ENCODE peak calls at places on chromosomes 6 and 20, in four cellular contexts. One of them, this sample, is unnamed.

GRCh38 chr20:17227669-17228623 is 1.1 kb downstream of the PCSK2 start:
- DNase-seq in GM23338: peak; percentile 87
- DNase-seq in PC-3: no peak
- DNase-seq in HepG2: no peak
- DNase-seq in this sample: no peak

GRCh38 chr6:107132330-107132954 is 17.1 kb upstream of the BEND3 start:
- DNase-seq in HepG2: peak; percentile 46
- DNase-seq in PC-3: peak; percentile 53
- DNase-seq in GM23338: peak; percentile 47
- DNase-seq in this sample: peak; percentile 56

GRCh38 chr6:43753570-43754183 is 16.3 kb upstream of the VEGFA start:
- DNase-seq in HepG2: no peak
- DNase-seq in GM23338: no peak
- DNase-seq in PC-3: no peak
- DNase-seq in this sample: no peak

GRCh38 chr20:18279231-18279630 is 9.1 kb upstream of the ZNF133 start:
- DNase-seq in HepG2: no peak
- DNase-seq in GM23338: no peak
- DNase-seq in PC-3: peak; percentile 35
- DNase-seq in this sample: no peak

GRCh38 chr20:39491711-39492110 is 529.6 kb downstream of the DHX35 start:
- DNase-seq in GM23338: no peak
- DNase-seq in PC-3: no peak
- DNase-seq in HepG2: no peak
- DNase-seq in this sample: no peak

GRCh38 chr20:63734946-63735858 is 1.3 kb upstream of the LIME1 start:
- DNase-seq in HepG2: no peak
- DNase-seq in GM23338: no peak
- DNase-seq in PC-3: no peak
- DNase-seq in this sample: no peak

GRCh38 chr6:81465859-81466258 is 286.6 kb downstream of the TENT5A start:
- DNase-seq in HepG2: peak; percentile 2
- DNase-seq in PC-3: peak; percentile 49
- DNase-seq in GM23338: peak; percentile 66
- DNase-seq in this sample: no peak

GRCh38 chr6:109224107-109224875 is 129.0 kb downstream of the CEP57L1 start:
- DNase-seq in HepG2: no peak
- DNase-seq in PC-3: no peak
- DNase-seq in GM23338: no peak
- DNase-seq in this sample: peak; percentile 58

GRCh38 chr20:16003310-16003709 is 569.9 kb downstream of the KIF16B start:
- DNase-seq in GM23338: no peak
- DNase-seq in PC-3: no peak
- DNase-seq in HepG2: no peak
- DNase-seq in this sample: no peak

GRCh38 chr6:132937466-132937906 is 123.1 kb downstream of the RPS12 start:
- DNase-seq in HepG2: peak; percentile 62
- DNase-seq in PC-3: peak; percentile 83
- DNase-seq in GM23338: peak; percentile 94
- DNase-seq in this sample: peak; percentile 21

GRCh38 chr20:36647194-36648121 is 1.5 kb upstream of the SLA2 start:
- DNase-seq in PC-3: no peak
- DNase-seq in HepG2: peak; percentile 96
- DNase-seq in GM23338: no peak
- DNase-seq in this sample: no peak

GRCh38 chr6:131124341-131125071 is 10.8 kb upstream of the AKAP7 start:
- DNase-seq in PC-3: peak; percentile 23
- DNase-seq in HepG2: no peak
- DNase-seq in GM23338: no peak
- DNase-seq in this sample: no peak

GRCh38 chr6:41488392-41489129 is 57.6 kb upstream of the FOXP4 start:
- DNase-seq in HepG2: peak; percentile 51
- DNase-seq in PC-3: no peak
- DNase-seq in GM23338: peak; percentile 69
- DNase-seq in this sample: no peak

GRCh38 chr20:59525500-59526241 is 78.7 kb upstream of the PHACTR3 start:
- DNase-seq in HepG2: peak; percentile 59
- DNase-seq in GM23338: peak; percentile 90
- DNase-seq in PC-3: peak; percentile 70
- DNase-seq in this sample: no peak

DNA sequence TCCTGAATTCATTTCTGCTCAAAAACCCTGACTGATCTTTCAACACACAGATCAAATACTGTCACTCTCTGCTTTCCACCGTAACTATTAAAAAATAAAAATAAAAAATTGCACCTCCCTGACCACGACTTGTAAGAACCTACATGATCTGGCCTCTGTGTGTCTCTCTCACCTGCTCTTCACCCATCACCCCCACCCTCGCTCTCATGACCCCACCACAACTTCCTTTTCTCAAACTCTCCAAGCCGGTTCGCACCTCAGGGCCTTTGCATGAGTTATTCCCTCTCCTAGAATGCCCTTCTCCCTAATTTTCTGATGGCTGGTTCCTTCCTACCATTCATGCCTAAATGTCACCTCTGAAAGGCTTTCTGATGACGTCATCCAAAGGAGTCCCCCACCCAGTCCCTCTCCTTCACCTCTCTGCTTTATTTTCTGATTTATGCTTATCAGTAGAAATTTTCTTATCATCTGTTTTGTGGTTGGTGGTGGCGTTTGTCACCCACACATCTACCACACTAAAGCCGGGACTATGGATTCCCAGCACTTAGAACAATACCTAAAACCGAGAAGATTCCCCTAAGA is 9.1 kb downstream of the CNKSR3 start:
- DNase-seq in HepG2: no peak
- DNase-seq in GM23338: no peak
- DNase-seq in PC-3: no peak
- DNase-seq in this sample: no peak
- TF ChIP-seq EZH2 in HepG2: no peak
- TF ChIP-seq EZH2 in GM23338: no peak
- TF ChIP-seq EZH2 in PC-3: no peak
- TF ChIP-seq EZH2 in this sample: no peak

DNA sequence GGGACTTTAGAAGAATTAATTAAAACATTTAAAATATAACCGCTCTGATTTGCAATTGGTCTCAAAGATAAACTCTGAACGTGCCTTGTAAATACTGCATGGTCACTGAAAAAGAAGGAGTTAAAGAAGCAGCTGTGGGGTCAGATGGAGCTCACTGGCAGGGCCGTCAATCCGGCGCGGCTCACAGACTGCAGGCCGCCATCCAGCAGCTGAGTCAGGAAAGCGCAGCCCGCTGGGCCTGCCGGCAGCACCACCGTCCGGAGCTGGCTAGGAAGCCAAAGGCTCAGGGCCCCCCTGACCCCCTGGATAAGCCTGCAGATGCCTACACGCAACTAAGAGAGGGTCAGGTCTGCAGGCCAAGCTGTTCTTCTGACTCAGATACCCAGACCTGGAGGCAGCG is 54.2 kb upstream of the FRMD1 start:
- DNase-seq in GM23338: no peak
- DNase-seq in HepG2: no peak
- DNase-seq in PC-3: no peak
- DNase-seq in this sample: no peak
- TF ChIP-seq EZH2 in GM23338: no peak
- TF ChIP-seq EZH2 in HepG2: no peak
- TF ChIP-seq EZH2 in PC-3: no peak
- TF ChIP-seq EZH2 in this sample: no peak

GRCh38 chr6:25389501-25389900 is 110.3 kb downstream of the CARMIL1 start:
- DNase-seq in HepG2: no peak
- DNase-seq in PC-3: peak; percentile 46
- DNase-seq in GM23338: no peak
- DNase-seq in this sample: no peak

GRCh38 chr6:25387921-25388320 is 108.7 kb downstream of the CARMIL1 start:
- DNase-seq in HepG2: no peak
- DNase-seq in GM23338: no peak
- DNase-seq in PC-3: no peak
- DNase-seq in this sample: no peak

GRCh38 chr6:25388776-25389175 is 109.6 kb downstream of the CARMIL1 start:
- DNase-seq in PC-3: no peak
- DNase-seq in HepG2: no peak
- DNase-seq in GM23338: no peak
- DNase-seq in this sample: no peak

GRCh38 chr6:25384967-25385366 is 105.8 kb downstream of the CARMIL1 start:
- DNase-seq in PC-3: no peak
- DNase-seq in GM23338: no peak
- DNase-seq in HepG2: no peak
- DNase-seq in this sample: no peak

DNA sequence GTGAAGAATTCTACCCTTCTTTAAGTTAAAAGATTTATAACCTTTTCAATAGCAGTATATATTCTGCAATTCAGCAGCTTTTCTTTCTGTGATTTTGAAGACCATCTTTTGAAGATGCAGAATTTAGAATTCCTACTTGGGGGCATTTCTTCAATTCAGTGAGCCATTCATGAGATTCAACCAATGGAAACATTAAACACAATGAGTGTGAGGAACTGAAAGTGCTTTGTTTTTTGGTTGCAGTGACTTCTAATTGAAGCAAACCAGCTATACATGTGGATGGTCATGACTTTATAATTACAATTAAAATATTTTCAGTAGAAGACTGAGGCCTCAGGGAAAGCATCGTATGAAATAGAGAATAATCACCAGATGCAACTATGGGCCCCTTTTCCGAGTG is 108.3 kb downstream of the CARMIL1 start:
- DNase-seq in GM23338: no peak
- DNase-seq in PC-3: no peak
- DNase-seq in HepG2: no peak
- DNase-seq in this sample: no peak
- TF ChIP-seq EZH2 in GM23338: no peak
- TF ChIP-seq EZH2 in PC-3: no peak
- TF ChIP-seq EZH2 in HepG2: no peak
- TF ChIP-seq EZH2 in this sample: no peak

GRCh38 chr6:39303425-39304153 is 10.6 kb downstream of the KCNK17 start:
- DNase-seq in GM23338: no peak
- DNase-seq in HepG2: no peak
- DNase-seq in PC-3: no peak
- DNase-seq in this sample: no peak

GRCh38 chr6:39302011-39302410 is 12.2 kb downstream of the KCNK17 start:
- DNase-seq in HepG2: no peak
- DNase-seq in GM23338: no peak
- DNase-seq in PC-3: no peak
- DNase-seq in this sample: no peak

GRCh38 chr6:39304951-39305350 is 9.3 kb downstream of the KCNK17 start:
- DNase-seq in HepG2: no peak
- DNase-seq in GM23338: no peak
- DNase-seq in PC-3: no peak
- DNase-seq in this sample: no peak

GRCh38 chr6:39301606-39302005 is 12.6 kb downstream of the KCNK17 start:
- DNase-seq in PC-3: peak; percentile 14
- DNase-seq in GM23338: peak; percentile 90
- DNase-seq in HepG2: peak; percentile 18
- DNase-seq in this sample: no peak

DNA sequence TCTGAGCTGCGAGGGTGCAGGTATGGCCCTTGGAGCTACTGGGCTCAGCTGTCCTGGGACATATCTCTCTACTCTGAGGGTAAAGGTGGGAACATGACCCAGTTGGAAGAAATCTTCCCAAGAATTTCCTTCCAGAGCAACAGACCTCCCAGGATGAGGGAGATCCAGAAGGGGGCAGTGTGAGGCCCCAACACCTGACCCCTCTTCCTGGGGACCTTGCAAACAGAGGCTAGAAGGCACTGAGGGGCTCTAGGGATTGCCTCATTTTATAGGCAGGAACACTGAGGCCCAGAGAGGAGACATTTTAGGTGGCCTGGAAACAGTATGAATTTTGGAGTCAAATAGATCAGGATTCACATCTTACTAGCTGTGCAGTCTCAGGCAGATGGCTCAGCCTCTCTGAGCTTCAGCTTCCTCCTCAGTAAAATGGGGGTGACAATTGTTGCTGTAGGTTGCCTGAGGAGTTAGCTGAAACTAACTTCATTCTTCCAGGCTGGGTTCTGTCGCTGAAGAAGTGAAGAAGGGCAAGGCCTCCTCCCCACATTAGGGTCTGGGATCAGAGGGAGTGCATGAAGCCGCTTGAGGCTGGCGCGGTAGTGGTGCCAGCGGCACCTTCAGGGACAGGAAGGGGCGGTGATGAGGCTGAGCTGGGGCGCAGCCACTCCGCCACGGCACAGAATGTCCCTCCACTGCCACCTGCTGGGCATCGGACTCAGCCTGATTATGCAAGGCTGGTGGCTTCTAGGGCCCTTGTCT is 11.4 kb downstream of the KCNK17 start:
- DNase-seq in PC-3: peak; percentile 86
- DNase-seq in GM23338: peak; percentile 96
- DNase-seq in HepG2: peak; percentile 66
- DNase-seq in this sample: peak; percentile 87
- TF ChIP-seq EZH2 in PC-3: no peak
- TF ChIP-seq EZH2 in GM23338: no peak
- TF ChIP-seq EZH2 in HepG2: no peak
- TF ChIP-seq EZH2 in this sample: no peak

GRCh38 chr6:16228709-16229665 is 9.4 kb upstream of the GMPR start:
- DNase-seq in PC-3: peak; percentile 35
- DNase-seq in GM23338: no peak
- DNase-seq in HepG2: no peak
- DNase-seq in this sample: no peak
- TF ChIP-seq EZH2 in PC-3: no peak
- TF ChIP-seq EZH2 in GM23338: no peak
- TF ChIP-seq EZH2 in HepG2: no peak
- TF ChIP-seq EZH2 in this sample: no peak

DNA sequence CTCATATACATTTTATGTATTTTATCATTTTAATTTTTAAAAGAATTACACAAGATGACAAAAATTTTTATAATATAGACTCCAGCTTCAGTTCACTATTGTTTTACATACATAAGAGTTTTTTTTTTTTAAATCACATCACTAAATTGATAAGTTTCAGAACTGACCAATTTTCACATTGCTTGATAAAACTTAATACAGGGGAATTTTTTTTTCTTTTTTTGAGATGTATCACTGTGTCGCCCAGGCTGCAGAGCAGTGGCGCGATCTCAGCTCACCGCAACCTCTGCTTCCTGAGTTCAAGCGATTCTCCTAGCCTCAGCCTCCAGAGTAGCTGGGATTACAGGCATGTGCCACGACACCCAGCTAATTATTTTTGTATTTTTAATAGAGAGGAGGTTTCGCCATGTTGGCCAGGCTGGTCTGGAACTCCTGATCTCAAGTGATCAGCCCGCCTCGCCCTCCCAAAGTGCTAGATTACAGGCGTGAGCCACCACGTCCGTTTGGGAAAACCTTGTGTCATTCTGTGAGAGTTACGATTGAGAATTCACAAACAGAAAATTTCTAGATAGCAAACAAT is 36.6 kb upstream of the BTN3A2 start:
- DNase-seq in HepG2: no peak
- DNase-seq in GM23338: no peak
- DNase-seq in PC-3: no peak
- DNase-seq in this sample: no peak
- TF ChIP-seq EZH2 in HepG2: no peak
- TF ChIP-seq EZH2 in GM23338: no peak
- TF ChIP-seq EZH2 in PC-3: no peak
- TF ChIP-seq EZH2 in this sample: no peak

GRCh38 chr6:98824163-98824906 is 10.0 kb upstream of the POU3F2 start:
- DNase-seq in GM23338: peak; percentile 65
- DNase-seq in HepG2: no peak
- DNase-seq in PC-3: no peak
- DNase-seq in this sample: no peak
- TF ChIP-seq EZH2 in GM23338: peak; percentile 18
- TF ChIP-seq EZH2 in HepG2: no peak
- TF ChIP-seq EZH2 in PC-3: no peak
- TF ChIP-seq EZH2 in this sample: no peak

This sample was measured in DND-41.